ENCODE peak calls at places on chromosomes 1 and 21, in five cellular contexts. One of them, this sample, is unnamed.

GRCh38 chr1:34419662-34420061 is 243.0 kb downstream of the C1orf94 start:
- DNase-seq in A549: no peak
- DNase-seq in GM23248: peak
- DNase-seq in right lobe of liver: no peak
- DNase-seq in heart right ventricle: peak
- DNase-seq in this sample: no peak

GRCh38 chr1:77975386-77975785 is 3.5 kb downstream of the FUBP1 start:
- DNase-seq in right lobe of liver: no peak
- DNase-seq in heart right ventricle: no peak
- DNase-seq in A549: no peak
- DNase-seq in GM23248: peak
- DNase-seq in this sample: no peak

GRCh38 chr1:180560868-180561600 is 2.3 kb downstream of the OVAAL start:
- DNase-seq in A549: no peak
- DNase-seq in heart right ventricle: no peak
- DNase-seq in GM23248: peak
- DNase-seq in right lobe of liver: no peak
- DNase-seq in this sample: no peak

GRCh38 chr1:243729956-243730355 is 120.1 kb downstream of the AKT3 start:
- DNase-seq in A549: no peak
- DNase-seq in heart right ventricle: no peak
- DNase-seq in right lobe of liver: no peak
- DNase-seq in GM23248: no peak
- DNase-seq in this sample: no peak

GRCh38 chr1:44673675-44674112 is 587 bp downstream of the TMEM53 start:
- DNase-seq in heart right ventricle: no peak
- DNase-seq in GM23248: no peak
- DNase-seq in A549: no peak
- DNase-seq in right lobe of liver: no peak
- DNase-seq in this sample: no peak

GRCh38 chr1:30600258-30600657 is 123.1 kb downstream of the MATN1 start:
- DNase-seq in heart right ventricle: no peak
- DNase-seq in right lobe of liver: no peak
- DNase-seq in A549: no peak
- DNase-seq in GM23248: no peak
- DNase-seq in this sample: no peak

GRCh38 chr1:248821101-248821500 is 4.6 kb downstream of the SH3BP5L start:
- DNase-seq in GM23248: peak
- DNase-seq in heart right ventricle: no peak
- DNase-seq in right lobe of liver: no peak
- DNase-seq in A549: peak
- DNase-seq in this sample: no peak

GRCh38 chr1:47944561-47944960 is 52.6 kb downstream of the TRABD2B start:
- DNase-seq in A549: no peak
- DNase-seq in right lobe of liver: no peak
- DNase-seq in GM23248: no peak
- DNase-seq in heart right ventricle: no peak
- DNase-seq in this sample: no peak

GRCh38 chr1:94803517-94804441 is 16.4 kb upstream of the SLC44A3 start:
- DNase-seq in heart right ventricle: peak
- DNase-seq in A549: no peak
- DNase-seq in GM23248: no peak
- DNase-seq in right lobe of liver: no peak
- DNase-seq in this sample: no peak

GRCh38 chr1:56433056-56433577 is 146.2 kb downstream of the PLPP3 start:
- DNase-seq in right lobe of liver: no peak
- DNase-seq in A549: no peak
- DNase-seq in GM23248: no peak
- DNase-seq in heart right ventricle: no peak
- DNase-seq in this sample: no peak

GRCh38 chr1:43953361-43953760 is 6.6 kb downstream of the IPO13 start:
- DNase-seq in heart right ventricle: no peak
- DNase-seq in GM23248: no peak
- DNase-seq in A549: no peak
- DNase-seq in right lobe of liver: no peak
- DNase-seq in this sample: no peak

GRCh38 chr21:34351786-34352241 is 12.0 kb upstream of the KCNE2 start:
- DNase-seq in heart right ventricle: peak
- DNase-seq in right lobe of liver: peak
- DNase-seq in GM23248: peak
- DNase-seq in A549: peak
- DNase-seq in this sample: no peak

DNA sequence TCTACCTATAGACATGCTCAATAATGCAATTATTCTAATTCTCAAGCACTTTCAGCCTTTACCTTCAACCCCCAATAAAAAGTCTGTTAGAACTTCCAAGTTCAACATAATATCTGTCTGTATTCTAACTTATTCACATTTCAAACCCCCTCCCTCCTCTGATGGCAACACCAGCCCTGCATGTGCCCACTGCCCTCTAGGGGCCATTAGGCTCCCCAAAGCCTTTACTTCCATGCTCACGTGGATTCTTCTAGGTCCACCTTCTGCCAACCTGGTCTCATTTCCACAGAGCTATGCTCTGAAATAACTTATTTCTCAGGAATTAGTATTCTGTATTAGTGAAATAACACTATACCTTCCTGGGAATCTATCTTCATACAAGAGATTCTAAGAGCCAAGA is 22.2 kb upstream of the KPRP start:
- DNase-seq in GM23248: peak
- DNase-seq in heart right ventricle: no peak
- DNase-seq in A549: no peak
- DNase-seq in right lobe of liver: no peak
- DNase-seq in this sample: no peak
- H3K4me3 ChIP-seq in GM23248: no peak
- H3K4me3 ChIP-seq in heart right ventricle: no peak
- H3K4me3 ChIP-seq in A549: no peak
- H3K4me3 ChIP-seq in right lobe of liver: no peak
- H3K4me3 ChIP-seq in this sample: no peak

DNA sequence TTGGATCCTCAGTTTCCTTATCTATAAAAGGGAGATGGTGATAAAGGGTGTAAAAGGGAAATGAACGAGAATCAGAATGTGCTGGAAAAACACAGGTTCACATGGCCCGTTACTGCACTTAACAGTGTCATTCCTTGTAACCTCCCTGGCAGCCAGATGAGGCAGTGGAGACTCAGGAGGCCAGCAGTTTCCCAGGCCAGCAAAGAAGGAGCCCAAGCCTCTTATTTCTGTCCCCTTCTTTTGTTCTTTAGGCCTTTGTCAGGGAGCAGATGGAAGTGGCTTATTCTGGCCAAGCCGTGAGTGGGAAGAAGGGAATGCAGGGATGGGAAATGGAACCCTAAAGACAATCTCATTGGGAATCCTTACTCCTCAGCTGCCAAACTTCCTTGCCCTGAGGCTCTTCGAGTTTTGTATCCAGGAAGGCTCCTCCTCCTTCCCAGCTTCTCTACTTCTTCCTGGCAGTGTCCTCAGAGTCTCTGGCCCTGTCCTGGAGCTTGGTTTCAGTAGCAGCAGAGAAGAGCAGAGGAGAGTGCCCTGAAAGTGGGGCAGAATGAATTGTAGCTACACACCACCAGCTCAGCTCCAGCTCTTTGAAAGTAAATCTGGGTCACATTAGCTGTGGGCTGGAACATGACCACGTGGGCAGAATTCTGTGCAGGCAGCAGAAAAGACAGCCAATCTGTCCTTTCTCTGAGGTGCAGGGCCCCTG is 63.8 kb downstream of the NDUFS5 start:
- DNase-seq in GM23248: peak
- DNase-seq in right lobe of liver: no peak
- DNase-seq in A549: no peak
- DNase-seq in heart right ventricle: no peak
- DNase-seq in this sample: no peak
- H3K27ac ChIP-seq in GM23248: peak
- H3K27ac ChIP-seq in right lobe of liver: no peak
- H3K27ac ChIP-seq in A549: no peak
- H3K27ac ChIP-seq in heart right ventricle: peak
- H3K27ac ChIP-seq in this sample: no peak

GRCh38 chr1:8165595-8166360 is 139.7 kb upstream of the ERRFI1 start:
- DNase-seq in A549: no peak
- DNase-seq in right lobe of liver: no peak
- DNase-seq in GM23248: no peak
- DNase-seq in heart right ventricle: no peak
- DNase-seq in this sample: no peak
- H3K4me3 ChIP-seq in A549: no peak
- H3K4me3 ChIP-seq in right lobe of liver: no peak
- H3K4me3 ChIP-seq in GM23248: no peak
- H3K4me3 ChIP-seq in heart right ventricle: no peak
- H3K4me3 ChIP-seq in this sample: no peak

GRCh38 chr1:23862640-23863039 is 5.5 kb downstream of the FUCA1 start:
- DNase-seq in GM23248: no peak
- DNase-seq in heart right ventricle: no peak
- DNase-seq in right lobe of liver: no peak
- DNase-seq in A549: no peak
- DNase-seq in this sample: no peak
- H3K27ac ChIP-seq in GM23248: no peak
- H3K27ac ChIP-seq in heart right ventricle: no peak
- H3K27ac ChIP-seq in right lobe of liver: no peak
- H3K27ac ChIP-seq in A549: no peak
- H3K27ac ChIP-seq in this sample: no peak

GRCh38 chr1:15308621-15309027 is 61.6 kb downstream of the FHAD1 start:
- DNase-seq in heart right ventricle: no peak
- DNase-seq in GM23248: no peak
- DNase-seq in right lobe of liver: peak
- DNase-seq in A549: no peak
- DNase-seq in this sample: no peak

GRCh38 chr1:15308135-15308534 is 61.1 kb downstream of the FHAD1 start:
- DNase-seq in right lobe of liver: no peak
- DNase-seq in GM23248: no peak
- DNase-seq in heart right ventricle: no peak
- DNase-seq in A549: no peak
- DNase-seq in this sample: no peak

GRCh38 chr1:15304708-15305326 is 57.8 kb downstream of the FHAD1 start:
- DNase-seq in A549: peak
- DNase-seq in GM23248: peak
- DNase-seq in right lobe of liver: peak
- DNase-seq in heart right ventricle: peak
- DNase-seq in this sample: no peak

GRCh38 chr1:15303912-15304311 is 56.9 kb downstream of the FHAD1 start:
- DNase-seq in GM23248: no peak
- DNase-seq in heart right ventricle: no peak
- DNase-seq in right lobe of liver: no peak
- DNase-seq in A549: no peak
- DNase-seq in this sample: no peak

GRCh38 chr1:15305366-15305765 is 58.3 kb downstream of the FHAD1 start:
- DNase-seq in heart right ventricle: no peak
- DNase-seq in GM23248: peak
- DNase-seq in right lobe of liver: no peak
- DNase-seq in A549: no peak
- DNase-seq in this sample: no peak
- H3K4me3 ChIP-seq in heart right ventricle: no peak
- H3K4me3 ChIP-seq in GM23248: peak
- H3K4me3 ChIP-seq in right lobe of liver: no peak
- H3K4me3 ChIP-seq in A549: no peak
- H3K4me3 ChIP-seq in this sample: no peak

GRCh38 chr1:228903573-228904122 is 168.4 kb downstream of the RHOU start:
- DNase-seq in heart right ventricle: no peak
- DNase-seq in GM23248: peak
- DNase-seq in A549: peak
- DNase-seq in right lobe of liver: no peak
- DNase-seq in this sample: no peak
- H3K27ac ChIP-seq in heart right ventricle: no peak
- H3K27ac ChIP-seq in GM23248: peak
- H3K27ac ChIP-seq in A549: peak
- H3K27ac ChIP-seq in right lobe of liver: peak
- H3K27ac ChIP-seq in this sample: peak

GRCh38 chr1:15757575-15758401 is 807 bp upstream of the FBLIM1 start:
- DNase-seq in GM23248: peak
- DNase-seq in A549: no peak
- DNase-seq in heart right ventricle: peak
- DNase-seq in right lobe of liver: no peak
- DNase-seq in this sample: no peak
- H3K4me3 ChIP-seq in GM23248: peak
- H3K4me3 ChIP-seq in A549: peak
- H3K4me3 ChIP-seq in heart right ventricle: peak
- H3K4me3 ChIP-seq in right lobe of liver: peak
- H3K4me3 ChIP-seq in this sample: peak